ENCODE peak calls at places on chromosomes 4 and X, in nine cellular contexts. A is heart right ventricle; Y is tibial artery; D is neural progenitor cell; G is upper lobe of right lung; O is fibroblast of lung; E is heart left ventricle; J is CD8-positive, alpha-beta T cell; P is SK-N-SH. W is an unnamed sample.

GRCh38 chrX:37998586-37999267 is 7.6 kb upstream of the SYTL5 start:
- DNase-seq in D (no peak), P (no peak), A (no peak), E (no peak), J (no peak), O (peak; percentile 50), G (no peak), Y (no peak), W (no peak)

GRCh38 chr4:3727847-3728469 is 38.2 kb upstream of the ADRA2C start:
- DNase-seq in G (no peak), E (no peak), D (no peak), J (no peak), Y (no peak), P (no peak), O (no peak), A (no peak), W (no peak)

GRCh38 chr4:89254847-89255246 is 52.8 kb downstream of the GPRIN3 start:
- DNase-seq in P (peak; percentile 36), J (peak; percentile 30), D (peak; percentile 47), E (no peak), A (no peak), G (no peak), Y (no peak), O (peak; percentile 23), W (no peak)

GRCh38 chr4:5802565-5802964 is 90.3 kb downstream of the CRMP1 start:
- DNase-seq in E (no peak), G (no peak), P (no peak), A (no peak), O (no peak), Y (peak; percentile 11), D (no peak), J (no peak), W (no peak)

GRCh38 chr4:108601517-108601916 is 18.9 kb upstream of the RPL34 start:
- DNase-seq in O (no peak), Y (no peak), P (no peak), A (no peak), D (no peak), G (no peak), J (no peak), E (no peak), W (no peak)

GRCh38 chrX:68568136-68568535 is 69.3 kb downstream of the YIPF6 start:
- DNase-seq in E (no peak), D (no peak), O (no peak), G (no peak), A (no peak), P (no peak), J (no peak), Y (no peak), W (no peak)

GRCh38 chr4:165210566-165210965 is 3.2 kb downstream of the KLHL2 start:
- DNase-seq in P (no peak), G (no peak), D (no peak), J (no peak), A (no peak), O (no peak), Y (no peak), E (no peak), W (no peak)

GRCh38 chrX:105515561-105515960 is 295.1 kb upstream of the TEX13A start:
- DNase-seq in P (no peak), O (no peak), G (no peak), A (no peak), E (no peak), J (no peak), Y (no peak), D (no peak), W (no peak)

GRCh38 chrX:101108293-101108692 is 10.3 kb downstream of the CENPI start:
- DNase-seq in E (no peak), P (no peak), J (no peak), G (no peak), O (peak; percentile 56), A (no peak), Y (no peak), D (no peak), W (no peak)
- H3K4me3 ChIP-seq in E (no peak overlapping the region), P (no peak overlapping the region), J (no peak overlapping the region), G (no peak overlapping the region), O (no peak overlapping the region), A (no peak overlapping the region), Y (no peak overlapping the region), D (no peak overlapping the region), W (no peak overlapping the region)

GRCh38 chrX:154547245-154548027 is at the start of gene IKBKG:
- DNase-seq in A (peak; percentile 91), J (peak; percentile 76), G (peak; percentile 94), E (peak; percentile 93), Y (peak; percentile 94), D (peak; percentile 90), P (peak; percentile 93), O (peak; percentile 89), W (peak; percentile 93)

GRCh38 chrX:154546354-154547244 is at the start of gene G6PD:
- DNase-seq in E (peak; percentile 76), D (peak; percentile 87), O (peak; percentile 49), A (peak; percentile 80), P (peak; percentile 95), G (no peak), J (peak; percentile 73), Y (no peak), W (no peak)

GRCh38 chrX:154544885-154545284 is 1.8 kb downstream of the G6PD start:
- DNase-seq in J (no peak), O (no peak), D (no peak), P (no peak), Y (no peak), G (no peak), A (no peak), E (no peak), W (no peak)

GRCh38 chrX:154548028-154548316 is 552 bp downstream of the IKBKG start:
- DNase-seq in D (no peak), J (no peak), G (no peak), O (peak; percentile 31), Y (no peak), A (no peak), P (no peak), E (no peak), W (no peak)

GRCh38 chrX:154545673-154546274 is 872 bp downstream of the G6PD start:
- DNase-seq in Y (no peak), E (no peak), D (no peak), J (no peak), P (no peak), O (no peak), G (no peak), A (no peak), W (no peak)
- H3K4me1 ChIP-seq in Y (peaks cover 22% of the 10 kb centered on the region), E (peaks cover 11% of the 10 kb centered on the region), D (no peaks in the 10 kb centered on the region), J (peaks cover 62% of the 10 kb centered on the region), P (peaks cover 12% of the 10 kb centered on the region), O (peaks cover 11% of the 10 kb centered on the region), G (peaks cover 23% of the 10 kb centered on the region), A (peaks cover 17% of the 10 kb centered on the region), W (peaks cover 13% of the 10 kb centered on the region)

GRCh38 chr4:47017494-47017893 is 13.9 kb upstream of the GABRB1 start:
- DNase-seq in P (no peak), A (no peak), J (no peak), D (no peak), O (peak; percentile 56), E (no peak), G (no peak), Y (no peak), W (no peak)

GRCh38 chr4:47011189-47011518 is 17.8 kb upstream of the GABRA4 start:
- DNase-seq in E (no peak), G (no peak), D (no peak), A (no peak), Y (no peak), O (no peak), J (no peak), P (no peak), W (no peak)

GRCh38 chr4:47017081-47017480 is 14.3 kb upstream of the GABRB1 start:
- DNase-seq in Y (no peak), E (no peak), P (no peak), D (no peak), G (no peak), J (no peak), A (no peak), O (peak; percentile 71), W (no peak)

GRCh38 chr4:47010347-47011188 is 17.2 kb upstream of the GABRA4 start:
- DNase-seq in P (no peak), O (no peak), E (no peak), J (no peak), Y (no peak), G (no peak), D (no peak), A (no peak), W (no peak)

GRCh38 chr4:47013373-47013772 is 18.0 kb upstream of the GABRB1 start:
- DNase-seq in A (no peak), E (no peak), G (no peak), P (no peak), Y (no peak), J (no peak), O (no peak), D (no peak), W (no peak)
- TF ChIP-seq CTCF in A (no peak), E (no peak), G (no peak), P (no peak), Y (no peak), J (no peak), O (no peak), D (no peak), W (no peak)

GRCh38 chrX:49877397-49878101 is 1.7 kb upstream of the USP27X start:
- DNase-seq in Y (no peak), P (no peak), E (no peak), J (no peak), D (no peak), O (no peak), G (no peak), A (no peak), W (no peak)

GRCh38 chrX:49878128-49878833 is 1.0 kb upstream of the USP27X start:
- DNase-seq in P (peak; percentile 45), Y (no peak), J (no peak), G (no peak), D (peak; percentile 32), E (no peak), O (no peak), A (peak; percentile 8), W (no peak)

GRCh38 chrX:49880668-49881067 is 1.4 kb downstream of the USP27X start:
- DNase-seq in J (no peak), G (no peak), D (no peak), O (no peak), Y (no peak), P (no peak), E (no peak), A (no peak), W (no peak)

GRCh38 chrX:49879656-49880277 is 483 bp downstream of the USP27X start:
- DNase-seq in O (no peak), E (no peak), G (no peak), A (no peak), Y (no peak), J (no peak), D (no peak), P (peak; percentile 63), W (no peak)

DNA sequence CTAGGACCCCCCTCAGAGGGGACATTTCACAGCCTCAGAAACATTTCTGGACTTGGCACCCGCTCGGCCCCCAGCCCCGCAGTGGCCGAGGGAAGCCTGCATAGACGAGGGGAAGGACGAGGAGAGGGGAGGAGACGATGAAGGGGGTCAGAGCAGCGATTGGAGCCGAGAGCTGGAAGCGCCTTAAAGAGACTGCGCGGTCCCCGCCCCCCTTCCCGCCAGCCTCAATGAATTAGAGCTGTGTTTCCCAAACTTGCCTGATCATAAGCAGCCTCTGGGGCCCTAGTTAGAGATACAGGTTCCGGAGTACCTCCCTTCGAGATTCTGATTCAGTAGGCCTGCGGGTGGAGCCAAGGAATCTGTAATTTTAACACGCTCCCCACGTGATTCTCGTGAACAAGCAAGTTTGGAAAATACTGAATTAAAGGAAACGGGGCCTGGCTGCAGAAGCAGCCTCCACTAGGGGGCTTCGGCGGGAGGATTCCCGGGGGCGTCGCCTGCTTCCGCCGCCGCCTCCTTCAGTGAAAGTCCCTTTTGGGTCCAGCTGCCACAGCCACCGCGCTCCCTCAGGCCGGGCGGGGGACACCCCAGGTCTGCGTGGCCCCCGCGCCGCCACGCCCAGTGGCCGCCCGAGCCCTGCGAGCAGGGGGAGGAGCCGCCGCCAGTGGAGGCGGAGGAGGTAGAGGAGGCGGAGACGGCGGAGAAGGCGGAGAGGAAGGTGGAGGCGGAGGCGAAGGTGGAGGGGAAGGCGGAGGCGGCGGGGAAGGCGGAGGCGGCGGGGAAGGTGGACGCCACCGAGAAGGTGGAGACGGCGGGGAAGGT is at the start of gene USP27X:
- DNase-seq in D (peak; percentile 91), A (peak; percentile 78), G (peak; percentile 90), E (peak; percentile 82), J (peak; percentile 68), P (peak; percentile 80), Y (peak; percentile 88), O (peak; percentile 88), W (peak; percentile 86)
- H3K4me3 ChIP-seq in D (peak within 1 kb of the TSS; percentile 60), A (peak within 1 kb of the TSS; percentile 61), G (peak within 1 kb of the TSS; percentile 58), E (peak within 1 kb of the TSS; percentile 59), J (peak within 1 kb of the TSS; percentile 66), P (peak within 1 kb of the TSS; percentile 54), Y (peak within 1 kb of the TSS; percentile 80), O (peak within 1 kb of the TSS; percentile 52), W (peak within 1 kb of the TSS; percentile 81)